ENCODE peak calls at places on chromosomes 2 and 18, in five cellular contexts. P is neuronal stem cell, X is trophoblast cell, W is IMR-90, H is H9. E is an unnamed sample.

GRCh38 chr2:74824675-74825074 is 9.3 kb upstream of the HK2 start:
- DNase-seq in H (no peak), P (no peak), X (no peak), W (no peak), E (no peak)

GRCh38 chr2:45720210-45720609 is 68.7 kb downstream of the PRKCE start:
- DNase-seq in W (no peak), H (no peak), P (no peak), X (no peak), E (no peak)

GRCh38 chr2:177397501-177398289 is 5.1 kb downstream of the AGPS start:
- DNase-seq in W (peak), P (no peak), X (peak), H (no peak), E (no peak)

GRCh38 chr2:28649481-28650260 is 102.0 kb upstream of the PPP1CB start:
- DNase-seq in W (peak), H (no peak), X (peak), P (no peak), E (no peak)

GRCh38 chr2:212284166-212284565 is 254.4 kb downstream of the ERBB4 start:
- DNase-seq in H (no peak), P (peak), W (no peak), X (no peak), E (no peak)

GRCh38 chr2:180679693-180680092 is 300.7 kb upstream of the UBE2E3 start:
- DNase-seq in H (peak), X (no peak), P (peak), W (no peak), E (no peak)

GRCh38 chr2:201308914-201309313 is 48.2 kb downstream of the FLACC1 start:
- DNase-seq in X (no peak), P (no peak), W (no peak), H (no peak), E (no peak)

GRCh38 chr2:24920813-24921441 is 890 bp upstream of the ADCY3 start:
- DNase-seq in W (no peak), X (peak), H (no peak), P (no peak), E (no peak)

GRCh38 chr2:231614559-231615057 is 21.9 kb downstream of the TEX44 start:
- DNase-seq in X (no peak), H (no peak), W (no peak), P (no peak), E (peak)

GRCh38 chr18:5097116-5097703 is 99.8 kb downstream of the AKAIN1 start:
- DNase-seq in H (peak), W (no peak), X (peak), P (no peak), E (no peak)

GRCh38 chr2:240503375-240503774 is 54.4 kb downstream of the ANKMY1 start:
- DNase-seq in X (no peak), H (peak), P (no peak), W (no peak), E (no peak)

GRCh38 chr18:24987271-24987932 is 364.6 kb downstream of the ZNF521 start:
- DNase-seq in W (peak), P (peak), X (no peak), H (peak), E (no peak)

GRCh38 chr2:140178224-140178623 is 1398.0 kb upstream of the NXPH2 start:
- DNase-seq in H (no peak), W (no peak), P (no peak), X (no peak), E (no peak)

GRCh38 chr18:68564961-68565360 is 149.9 kb downstream of the TMX3 start:
- DNase-seq in H (no peak), W (no peak), P (no peak), X (no peak), E (no peak)

GRCh38 chr2:100105678-100106054 is 36.7 kb downstream of the AFF3 start:
- DNase-seq in H (peak), P (no peak), W (peak), X (no peak), E (no peak)

GRCh38 chr2:220191031-220191430 is 563.6 kb downstream of the SLC4A3 start:
- DNase-seq in W (peak), X (no peak), P (no peak), H (no peak), E (no peak)

DNA sequence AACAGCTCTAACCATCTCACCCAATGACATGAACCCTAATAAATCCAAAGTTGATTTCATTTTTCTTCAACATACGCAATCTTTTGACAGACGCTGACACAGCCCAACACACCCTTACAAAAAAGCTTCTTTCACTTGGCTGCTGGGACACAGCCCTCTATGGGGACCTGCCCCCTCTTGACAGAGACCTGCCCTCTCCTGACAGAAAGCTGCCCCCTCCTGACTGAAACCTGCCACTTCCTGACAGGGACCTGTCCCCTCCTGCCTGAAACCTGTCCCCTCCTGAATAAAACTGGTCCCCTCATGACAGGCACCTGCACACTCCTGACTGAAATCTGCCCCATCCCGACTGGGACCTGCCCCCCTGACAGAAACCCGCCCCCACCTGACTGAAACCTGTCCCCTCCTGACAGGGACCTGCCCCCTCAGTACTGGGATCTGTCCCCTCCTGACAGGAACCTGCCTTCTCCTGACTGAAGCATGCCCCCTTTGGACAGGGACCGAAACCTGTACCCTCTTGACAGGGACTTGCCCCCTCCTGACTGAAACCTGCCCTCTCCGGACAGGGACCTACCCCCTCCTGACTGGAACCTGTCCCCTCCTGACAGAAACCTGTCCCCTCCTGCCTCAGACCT is 87.9 kb downstream of the PXDN start:
- DNase-seq in X (no peak), H (peak), W (no peak), P (no peak), E (no peak)
- H2AK5ac ChIP-seq in X (no peak), H (no peak), W (peak), P (no peak), E (no peak)

DNA sequence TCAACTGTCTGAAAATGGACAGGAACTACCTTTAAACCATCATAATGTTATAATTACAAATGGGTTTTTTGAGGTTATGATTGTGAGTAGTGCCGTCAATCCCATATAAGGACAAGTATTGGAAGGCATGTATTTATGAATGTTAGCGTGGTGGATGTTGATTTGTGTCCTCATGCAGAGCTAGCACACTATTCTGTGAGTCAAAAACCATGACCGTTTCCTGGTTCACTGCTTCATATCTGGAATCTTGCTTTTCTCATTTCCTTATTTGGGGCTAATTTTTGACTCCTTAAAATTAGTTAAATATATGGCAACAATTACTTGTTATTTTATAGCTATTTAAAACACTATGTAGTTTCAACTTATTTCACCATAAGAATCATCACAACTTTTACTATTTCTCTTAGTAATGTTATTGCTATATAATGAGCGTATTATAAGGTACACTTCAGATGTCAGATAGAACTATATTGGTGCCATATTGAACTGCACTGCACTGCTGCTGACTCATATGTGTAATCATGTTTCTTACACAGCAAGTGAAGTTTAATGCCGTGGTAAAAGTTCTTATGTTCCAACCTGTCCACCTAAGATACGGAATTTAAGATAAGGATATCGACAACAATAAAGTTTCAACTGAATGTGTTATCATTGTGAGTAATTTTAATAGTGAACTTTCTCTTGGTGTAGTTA is 192.8 kb downstream of the PTGR3 start:
- DNase-seq in X (no peak), H (no peak), W (no peak), P (no peak), E (no peak)
- H3K18ac ChIP-seq in X (no peak), H (no peak), W (no peak), P (no peak), E (no peak)

GRCh38 chr2:38158361-38159128 is 82.6 kb upstream of the CYP1B1 start:
- DNase-seq in P (no peak), X (no peak), H (no peak), W (peak), E (no peak)
- H2AK5ac ChIP-seq in P (no peak), X (no peak), H (no peak), W (no peak), E (no peak)

GRCh38 chr18:65941482-65941881 is 190.7 kb downstream of the CDH7 start:
- DNase-seq in X (no peak), H (no peak), W (no peak), P (no peak), E (no peak)
- H3K18ac ChIP-seq in X (no peak), H (no peak), W (no peak), P (no peak), E (no peak)

DNA sequence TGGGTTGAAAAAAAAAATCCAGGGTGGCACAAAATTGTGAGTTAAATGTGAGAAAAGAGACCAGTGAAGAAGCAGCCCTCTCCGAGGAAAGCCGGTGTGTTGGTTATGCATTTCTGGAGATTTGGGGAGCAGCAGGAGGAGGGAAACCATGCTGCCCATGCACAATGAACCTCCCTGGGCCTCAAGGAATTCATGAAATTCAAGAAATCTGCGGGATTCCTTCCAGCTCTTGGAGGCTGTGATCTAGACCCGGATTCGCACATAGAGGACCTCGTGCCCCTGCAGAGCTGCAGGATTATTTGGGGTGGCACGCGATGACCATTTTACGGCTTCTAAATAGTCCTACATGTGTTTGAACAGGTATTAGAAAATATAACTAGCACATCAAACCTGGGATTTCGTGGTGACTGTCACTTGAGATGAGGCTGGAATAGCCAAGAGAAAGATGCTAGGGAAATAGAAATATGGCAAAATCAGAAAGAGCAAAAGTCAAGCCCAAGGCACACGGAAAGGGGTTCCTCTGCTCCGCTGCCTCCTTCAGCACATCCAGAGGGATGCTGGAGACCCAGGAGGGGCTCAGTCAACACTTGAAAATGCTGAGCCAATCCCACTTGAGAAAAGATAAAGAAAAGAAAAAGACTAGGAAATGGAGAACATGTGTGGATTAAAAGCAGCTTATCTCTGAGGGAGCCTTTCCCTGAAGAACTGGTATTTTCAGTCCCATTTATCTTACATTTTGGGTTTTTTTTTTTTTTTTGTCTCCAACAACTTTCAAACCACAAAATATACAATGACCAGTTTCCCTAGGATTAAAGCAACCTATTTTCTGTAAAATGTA is 22.0 kb downstream of the KCTD1 start:
- DNase-seq in W (no peak), H (peak), X (peak), P (no peak), E (no peak)
- H2AK5ac ChIP-seq in W (no peak), H (no peak), X (no peak), P (no peak), E (no peak)

DNA sequence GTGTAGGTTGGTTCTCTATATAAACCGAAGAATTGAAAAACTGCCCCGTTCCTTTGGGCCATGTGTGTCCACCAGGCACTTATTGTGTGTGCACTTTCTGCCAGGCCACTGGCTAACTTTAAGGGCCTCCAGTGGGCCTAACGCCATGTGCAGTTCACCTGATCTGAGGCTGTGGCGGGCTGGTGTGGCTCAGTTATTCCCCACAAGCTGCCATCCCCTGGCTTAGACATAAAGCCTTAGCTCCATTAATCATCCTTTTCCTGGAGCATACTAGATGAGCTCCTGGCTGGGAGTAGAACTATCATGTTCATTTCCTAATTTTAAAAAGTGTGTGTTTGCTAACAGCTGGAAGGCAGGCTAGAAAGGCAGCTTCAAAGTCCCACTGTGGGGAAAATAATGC is 304.1 kb upstream of the TNP1 start:
- DNase-seq in X (no peak), W (no peak), H (no peak), P (no peak), E (no peak)
- H3K18ac ChIP-seq in X (peak), W (peak), H (no peak), P (no peak), E (no peak)

DNA sequence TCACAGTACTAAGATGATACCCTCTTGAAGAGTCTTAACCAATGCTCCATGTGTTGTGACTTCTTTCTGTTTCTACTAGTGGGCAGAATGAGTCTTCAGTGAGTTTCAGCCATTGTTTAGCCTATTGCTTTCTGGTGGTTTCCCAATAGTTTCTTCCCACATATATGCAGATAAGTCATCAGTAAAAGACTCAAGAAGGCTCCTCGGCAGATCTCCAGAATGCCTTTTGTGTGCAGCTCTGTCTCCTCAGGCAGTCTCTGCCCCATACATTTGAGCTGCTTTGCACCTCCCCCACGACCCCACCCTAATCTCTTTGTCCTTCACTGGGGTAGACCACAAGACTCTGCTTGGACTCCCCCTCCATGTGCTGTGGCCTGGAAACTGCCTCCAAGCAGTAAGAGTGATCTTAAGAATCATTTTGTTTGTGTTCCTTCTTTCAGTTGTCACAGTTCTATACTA is 71.6 kb upstream of the CHRNA1 start:
- DNase-seq in H (no peak), X (peak), P (no peak), W (peak), E (peak)
- H2AK5ac ChIP-seq in H (no peak), X (no peak), P (no peak), W (peak), E (no peak)

E was measured in H1.